ENCODE peak calls at places on chromosomes 6 and 20, in eight cellular contexts. T is GM06990; K is NCI-H524 treated with DMSO at 0.1 percent for 48 hours; N is fibroblast of pulmonary artery; E is lower lobe of right lung; A is activated CD4-positive, alpha-beta T cell treated with anti-CD3 and anti-CD28 coated beads for 36 hours; Z is LoVo; W is T follicular helper cell. V is an unnamed sample.

GRCh38 chr6:127879685-127880084 is 21.2 kb downstream of the THEMIS start:
- DNase-seq in Z (no peak), A (peak; percentile 47), E (no peak), N (peak; percentile 14), K (peak; percentile 79), T (no peak), W (no peak), V (no peak)

GRCh38 chr20:40689943-40690835 is 1.2 kb upstream of the MAFB start:
- DNase-seq in Z (peak; percentile 73), E (peak; percentile 96), N (peak; percentile 91), T (peak; percentile 83), W (peak; percentile 4), A (peak; percentile 89), K (no peak), V (peak; percentile 98)

GRCh38 chr20:21570285-21570992 is 56.6 kb upstream of the NKX2-2 start:
- DNase-seq in E (no peak), W (no peak), A (no peak), K (no peak), Z (no peak), N (no peak), T (no peak), V (no peak)

GRCh38 chr6:109298605-109299004 is 83.7 kb downstream of the CD164 start:
- DNase-seq in W (no peak), K (no peak), T (no peak), N (no peak), Z (no peak), A (no peak), E (no peak), V (no peak)

GRCh38 chr6:33018418-33018817 is 9.0 kb upstream of the HLA-DOA start:
- DNase-seq in T (no peak), Z (no peak), A (no peak), N (no peak), W (no peak), E (no peak), K (no peak), V (no peak)

GRCh38 chr6:87975561-87975960 is 72.1 kb upstream of the SPACA1 start:
- DNase-seq in W (no peak), A (no peak), Z (no peak), K (no peak), E (no peak), T (no peak), N (no peak), V (no peak)

GRCh38 chr6:149317656-149318571 is at the start of gene TAB2:
- DNase-seq in E (peak; percentile 66), K (no peak), N (no peak), A (peak; percentile 90), W (peak; percentile 62), T (peak; percentile 79), Z (no peak), V (peak; percentile 55)

GRCh38 chr6:3227363-3228045 is at the start of gene TUBB2B:
- DNase-seq in A (no peak), N (no peak), K (peak; percentile 66), Z (peak; percentile 25), T (peak; percentile 87), E (no peak), W (no peak), V (no peak)

GRCh38 chr6:110814488-110815259 is 595 bp downstream of the CDK19 start:
- DNase-seq in W (peak; percentile 33), E (peak; percentile 80), T (peak; percentile 79), N (peak; percentile 44), A (peak; percentile 81), K (no peak), Z (peak; percentile 20), V (peak; percentile 93)

GRCh38 chr6:95169790-95170189 is 407.5 kb upstream of the MANEA start:
- DNase-seq in Z (no peak), W (no peak), A (no peak), N (no peak), T (no peak), K (no peak), E (no peak), V (no peak)

GRCh38 chr6:123430966-123431365 is 205.8 kb downstream of the TRDN start:
- DNase-seq in E (no peak), W (no peak), A (no peak), Z (no peak), K (no peak), T (no peak), N (no peak), V (no peak)

GRCh38 chr20:1537731-1538058 is 19.8 kb downstream of the SIRPD start:
- DNase-seq in N (no peak), W (no peak), Z (no peak), K (no peak), A (no peak), T (peak; percentile 21), E (peak; percentile 79), V (peak; percentile 71)

GRCh38 chr20:45340236-45340847 is 7.9 kb downstream of the SDC4 start:
- DNase-seq in T (no peak), K (no peak), Z (no peak), E (peak; percentile 71), W (no peak), N (no peak), A (no peak), V (peak; percentile 66)

GRCh38 chr6:11824986-11825385 is 46.4 kb upstream of the ADTRP start:
- DNase-seq in A (peak; percentile 62), K (no peak), T (peak; percentile 66), E (no peak), N (peak; percentile 34), Z (no peak), W (no peak), V (no peak)